ENCODE peak calls at places on chromosome 2, in ten cellular contexts. S, M, G, A, J, L, C, N, U and P are unnamed samples.

GRCh38 chr2:170818294-170819104 is 1.8 kb downstream of the GAD1 start:
- DNase-seq in S (no peak), M (no peak), G (no peak), A (no peak), J (no peak), L (peak), C (no peak), N (no peak), U (no peak), P (peak)

GRCh38 chr2:232457121-232458011 is 1.4 kb downstream of the ALPI start:
- DNase-seq in S (no peak), M (no peak), G (no peak), A (peak), J (no peak), L (no peak), C (no peak), N (no peak), U (no peak), P (no peak)

GRCh38 chr2:9378433-9379371 is 44.6 kb downstream of the ITGB1BP1 start:
- DNase-seq in S (peak), M (peak), G (peak), A (no peak), J (no peak), L (no peak), C (peak), N (peak), U (no peak), P (peak)

GRCh38 chr2:27370026-27370815 is at the start of the genes EIF2B4 and SNX17:
- DNase-seq in S (peak), M (peak), G (peak), A (peak), J (peak), L (peak), C (peak), N (peak), U (peak), P (peak)

GRCh38 chr2:164850235-164850634 is 8.6 kb upstream of the COBLL1 start:
- DNase-seq in S (no peak), M (no peak), G (no peak), A (no peak), J (no peak), L (no peak), C (no peak), N (no peak), U (no peak), P (no peak)

GRCh38 chr2:75787532-75788132 is 76.9 kb upstream of the GCFC2 start:
- DNase-seq in S (peak), M (peak), G (peak), A (no peak), J (peak), L (no peak), C (no peak), N (peak), U (no peak), P (no peak)

GRCh38 chr2:237723613-237724012 is 75.0 kb upstream of the RBM44 start:
- DNase-seq in S (no peak), M (peak), G (peak), A (no peak), J (peak), L (peak), C (no peak), N (peak), U (no peak), P (peak)

GRCh38 chr2:19671311-19671710 is 230.5 kb downstream of the TTC32 start:
- DNase-seq in S (no peak), M (no peak), G (no peak), A (no peak), J (no peak), L (no peak), C (no peak), N (no peak), U (no peak), P (no peak)

DNA sequence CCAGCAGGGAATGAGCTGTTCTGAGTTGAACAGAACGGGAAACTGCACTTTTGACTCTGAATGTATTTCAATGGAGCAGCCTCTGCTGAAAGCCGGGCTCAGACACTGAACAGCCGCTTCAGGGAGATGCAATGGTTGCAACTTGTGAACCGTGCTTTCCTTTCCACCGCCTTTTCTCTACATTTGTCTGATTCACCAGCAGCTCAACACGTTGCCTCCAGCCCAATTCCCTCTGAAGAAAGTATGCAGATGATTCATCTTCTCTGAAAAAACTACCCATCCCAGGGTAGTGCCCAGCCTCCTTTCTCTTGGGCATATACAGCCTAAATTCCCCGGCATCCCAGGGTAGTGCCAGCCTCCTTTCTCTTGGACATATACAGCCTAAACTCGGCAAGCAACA is 119.2 kb upstream of the PKDCC start:
- DNase-seq in S (peak), M (peak), G (peak), A (no peak), J (no peak), L (no peak), C (no peak), N (no peak), U (peak), P (no peak)
- TF ChIP-seq CTCF in S (no peak), M (no peak), G (no peak), A (no peak), J (no peak), L (no peak), C (no peak), N (no peak), U (no peak), P (no peak)

DNA sequence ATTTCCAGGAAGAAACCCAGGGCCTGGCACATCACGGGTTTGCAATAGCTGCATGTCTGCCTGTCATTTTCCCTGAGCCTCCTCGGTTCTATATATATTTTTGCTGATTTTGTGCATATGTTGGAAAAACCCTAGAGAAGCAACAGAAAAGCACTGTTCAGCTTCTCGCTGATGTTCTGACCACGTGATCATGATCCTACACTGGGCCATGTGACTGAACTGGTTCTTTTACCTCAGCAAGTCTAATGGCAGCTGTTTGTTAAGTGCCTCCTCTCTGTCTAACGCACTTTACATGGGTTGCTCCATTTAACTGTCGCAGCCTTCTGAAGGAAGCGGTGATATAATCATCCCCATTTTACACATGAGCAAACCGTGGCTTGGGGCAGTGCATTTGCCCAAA is 71.2 kb downstream of the CMPK2 start:
- DNase-seq in S (no peak), M (no peak), G (no peak), A (no peak), J (no peak), L (no peak), C (no peak), N (no peak), U (no peak), P (no peak)
- TF ChIP-seq CTCF in S (no peak), M (no peak), G (no peak), A (no peak), J (no peak), L (no peak), C (no peak), N (no peak), U (no peak), P (no peak)

GRCh38 chr2:72710418-72711152 is 115.2 kb downstream of the EXOC6B start:
- DNase-seq in S (no peak), M (no peak), G (no peak), A (no peak), J (no peak), L (no peak), C (no peak), N (no peak), U (no peak), P (no peak)

GRCh38 chr2:72718906-72719305 is 106.9 kb downstream of the EXOC6B start:
- DNase-seq in S (no peak), M (no peak), G (peak), A (no peak), J (no peak), L (no peak), C (no peak), N (no peak), U (no peak), P (no peak)

GRCh38 chr2:72712977-72713376 is 112.9 kb downstream of the EXOC6B start:
- DNase-seq in S (no peak), M (no peak), G (no peak), A (no peak), J (no peak), L (no peak), C (no peak), N (no peak), U (no peak), P (no peak)

GRCh38 chr2:72712304-72712703 is 113.5 kb downstream of the EXOC6B start:
- DNase-seq in S (no peak), M (no peak), G (no peak), A (no peak), J (no peak), L (no peak), C (no peak), N (no peak), U (no peak), P (no peak)

GRCh38 chr2:72713857-72714256 is 112.0 kb downstream of the EXOC6B start:
- DNase-seq in S (no peak), M (no peak), G (peak), A (no peak), J (no peak), L (no peak), C (no peak), N (no peak), U (no peak), P (no peak)
- TF ChIP-seq CTCF in S (peak), M (no peak), G (peak), A (no peak), J (peak), L (no peak), C (no peak), N (no peak), U (no peak), P (no peak)

GRCh38 chr2:104944495-104944894 is 90.6 kb downstream of the POU3F3 start:
- DNase-seq in S (peak), M (no peak), G (peak), A (no peak), J (peak), L (peak), C (no peak), N (no peak), U (no peak), P (no peak)
- TF ChIP-seq CTCF in S (peak), M (peak), G (peak), A (no peak), J (peak), L (no peak), C (peak), N (peak), U (peak), P (no peak)

DNA sequence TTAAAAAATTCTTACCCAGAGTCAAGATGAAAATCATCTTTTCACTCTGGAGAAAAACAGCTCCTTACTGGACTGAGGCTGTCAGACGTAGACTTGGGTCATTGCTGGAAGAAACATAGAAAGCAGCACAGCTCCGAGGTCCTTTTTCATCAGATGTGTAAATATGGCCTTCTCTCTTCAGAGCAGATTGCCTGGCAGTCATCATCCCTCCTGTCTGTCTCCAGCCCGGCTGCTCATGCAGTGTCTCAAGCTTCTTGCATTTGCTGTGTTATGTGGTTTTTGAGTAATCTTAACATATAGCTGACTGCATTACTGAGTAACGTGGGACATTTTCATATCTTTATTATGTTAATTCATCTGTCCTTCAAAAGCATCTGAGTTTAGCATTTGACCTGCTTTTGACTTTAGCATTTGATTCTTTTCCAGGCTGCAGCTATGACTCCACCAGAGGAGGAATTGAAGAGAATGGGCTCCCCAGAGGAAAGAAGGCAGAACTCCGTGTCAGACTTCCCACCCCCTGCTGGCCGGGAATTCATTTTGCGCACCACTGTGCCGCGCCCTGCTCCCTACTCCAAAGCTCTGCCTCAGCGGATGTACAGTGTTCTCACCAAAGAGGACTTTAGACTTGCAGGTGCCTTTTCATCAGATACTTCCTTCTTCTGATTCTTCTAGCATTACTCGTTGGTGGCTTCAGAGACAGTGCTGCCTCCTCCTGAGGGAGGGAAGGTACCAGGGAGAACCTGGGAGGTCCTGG is 116.2 kb downstream of the RAB3GAP1 start:
- DNase-seq in S (no peak), M (no peak), G (no peak), A (no peak), J (no peak), L (no peak), C (no peak), N (no peak), U (no peak), P (peak)
- TF ChIP-seq CTCF in S (peak), M (no peak), G (peak), A (no peak), J (no peak), L (no peak), C (no peak), N (peak), U (no peak), P (peak)

GRCh38 chr2:40412456-40412855 is 39.4 kb downstream of the SLC8A1 start:
- DNase-seq in S (no peak), M (peak), G (peak), A (no peak), J (no peak), L (no peak), C (no peak), N (no peak), U (no peak), P (no peak)

GRCh38 chr2:40418614-40419013 is 33.3 kb downstream of the SLC8A1 start:
- DNase-seq in S (no peak), M (peak), G (no peak), A (no peak), J (peak), L (no peak), C (no peak), N (no peak), U (no peak), P (no peak)

GRCh38 chr2:40420478-40420877 is 31.4 kb downstream of the SLC8A1 start:
- DNase-seq in S (no peak), M (no peak), G (no peak), A (no peak), J (no peak), L (no peak), C (no peak), N (no peak), U (no peak), P (no peak)

GRCh38 chr2:40415391-40415790 is 36.5 kb downstream of the SLC8A1 start:
- DNase-seq in S (no peak), M (no peak), G (peak), A (no peak), J (no peak), L (no peak), C (no peak), N (no peak), U (no peak), P (no peak)

DNA sequence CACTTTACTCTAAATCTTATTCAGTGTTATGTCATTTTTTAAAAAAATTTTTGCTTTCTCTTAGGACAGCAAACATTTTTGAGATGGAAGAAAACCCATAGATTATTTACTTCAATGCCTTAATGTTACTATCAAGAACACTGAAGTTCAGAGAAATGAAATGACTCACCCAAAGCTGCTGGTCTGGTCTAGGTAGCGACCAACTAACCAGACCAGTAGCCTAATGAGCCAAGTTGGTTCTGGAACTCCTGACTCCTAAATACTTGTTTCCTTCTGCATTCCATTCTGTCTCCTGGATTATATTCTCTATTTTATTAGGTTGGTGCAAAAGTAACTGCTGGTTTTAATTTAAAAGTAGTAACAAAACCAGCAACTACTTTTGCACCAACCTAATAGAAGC is 35.4 kb downstream of the SLC8A1 start:
- DNase-seq in S (no peak), M (peak), G (peak), A (no peak), J (no peak), L (no peak), C (no peak), N (no peak), U (no peak), P (no peak)
- TF ChIP-seq CTCF in S (no peak), M (no peak), G (no peak), A (no peak), J (no peak), L (no peak), C (no peak), N (no peak), U (no peak), P (no peak)

DNA sequence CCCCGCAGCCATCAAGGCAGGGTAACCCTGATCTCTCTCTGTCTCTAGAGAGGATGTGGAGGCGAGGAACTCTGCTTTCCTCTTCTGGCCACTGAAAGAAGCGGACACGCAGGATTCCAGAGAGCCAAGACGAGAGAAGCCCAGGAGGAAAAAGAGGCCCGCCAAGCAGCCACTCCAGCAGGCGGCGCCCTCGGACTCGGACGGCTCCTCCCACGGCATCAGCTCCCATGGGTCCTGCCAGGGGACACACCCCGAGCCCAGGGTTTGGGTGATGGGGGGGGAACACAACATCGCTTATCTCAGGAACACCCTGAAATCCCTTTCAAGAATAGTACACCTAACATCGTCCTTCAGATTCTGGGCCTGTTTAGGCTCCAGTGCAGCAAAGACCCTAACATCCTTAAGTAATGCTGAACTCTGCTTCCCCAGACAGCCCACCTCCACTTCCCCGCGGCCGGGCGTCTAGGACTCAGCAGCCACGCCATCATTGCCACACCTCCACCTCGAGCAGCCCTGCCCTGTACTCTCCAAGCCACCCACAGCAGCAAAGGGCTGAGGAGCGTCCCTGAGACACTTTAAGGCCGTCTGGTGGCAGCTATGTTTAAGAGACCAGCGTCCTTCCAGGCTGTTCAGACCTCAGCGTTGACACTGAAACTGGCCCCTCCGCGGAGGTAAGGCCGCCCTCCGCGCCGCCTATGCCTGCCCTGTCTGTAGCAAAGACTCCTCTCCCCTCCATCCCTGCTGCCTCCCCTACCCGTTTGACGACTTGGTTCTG is 34.3 kb upstream of the CNGA3 start:
- DNase-seq in S (no peak), M (no peak), G (no peak), A (no peak), J (no peak), L (peak), C (no peak), N (no peak), U (no peak), P (no peak)
- TF ChIP-seq CTCF in S (no peak), M (no peak), G (no peak), A (no peak), J (no peak), L (peak), C (no peak), N (peak), U (no peak), P (no peak)

GRCh38 chr2:46460991-46461715 is 18.2 kb upstream of the TMEM247 start:
- DNase-seq in S (peak), M (peak), G (peak), A (peak), J (peak), L (peak), C (peak), N (no peak), U (no peak), P (peak)

GRCh38 chr2:46462936-46463335 is 16.4 kb upstream of the TMEM247 start:
- DNase-seq in S (no peak), M (peak), G (no peak), A (no peak), J (no peak), L (no peak), C (no peak), N (no peak), U (no peak), P (no peak)

GRCh38 chr2:46459694-46460093 is 19.7 kb upstream of the TMEM247 start:
- DNase-seq in S (no peak), M (no peak), G (no peak), A (no peak), J (no peak), L (no peak), C (no peak), N (no peak), U (no peak), P (no peak)

GRCh38 chr2:46460241-46460921 is 19.0 kb upstream of the TMEM247 start:
- DNase-seq in S (no peak), M (no peak), G (no peak), A (no peak), J (peak), L (no peak), C (peak), N (no peak), U (no peak), P (no peak)

GRCh38 chr2:46461716-46462171 is 17.6 kb upstream of the TMEM247 start:
- DNase-seq in S (no peak), M (no peak), G (no peak), A (peak), J (no peak), L (no peak), C (peak), N (no peak), U (no peak), P (no peak)
- TF ChIP-seq CTCF in S (peak), M (no peak), G (no peak), A (no peak), J (no peak), L (no peak), C (no peak), N (no peak), U (no peak), P (peak)